ENCODE peak calls at places on chromosomes 11 and 22, in ten cellular contexts. M is PC-3; T is GM23248; H is ELR; K is fibroblast of pulmonary artery; I is activated CD4-positive, CD25-positive, alpha-beta regulatory T cell treated with anti-CD3 and anti-CD28 coated beads, Interleukin-2, amount 50 U/mL, for 16 hours; Q is NCI-H1092 treated with DMSO at 0.1 percent for 48 hours; E is amniotic stem cell; V is T-helper 17 cell; P is K562. B is an unnamed sample.

GRCh38 chr11:93772123-93772522 is 12.0 kb upstream of the MED17 start:
- DNase-seq in K (no peak), P (no peak), I (no peak), M (no peak), T (no peak), Q (no peak), E (no peak), H (no peak), V (no peak), B (no peak)

GRCh38 chr11:96019271-96019670 is 95.4 kb upstream of the MTMR2 start:
- DNase-seq in H (no peak), P (no peak), V (no peak), Q (no peak), E (no peak), K (no peak), I (no peak), M (no peak), T (no peak), B (no peak)

GRCh38 chr11:20162824-20163777 is 2.8 kb upstream of the DBX1 start:
- DNase-seq in P (no peak), E (no peak), T (peak), I (no peak), Q (peak), M (no peak), V (no peak), K (peak), H (peak), B (no peak)

GRCh38 chr22:29456211-29456671 is 17.9 kb downstream of the RFPL1 start:
- DNase-seq in K (peak), P (no peak), T (peak), M (no peak), Q (no peak), V (no peak), I (no peak), E (no peak), H (no peak), B (peak)

GRCh38 chr11:44619931-44620725 is 54.7 kb downstream of the CD82 start:
- DNase-seq in K (no peak), E (no peak), H (no peak), P (no peak), V (peak), I (no peak), T (no peak), M (no peak), Q (no peak), B (no peak)

GRCh38 chr22:25564979-25565677 is 653 bp downstream of the GRK3 start:
- DNase-seq in I (no peak), V (no peak), E (no peak), T (peak), Q (peak), M (no peak), H (peak), P (no peak), K (no peak), B (no peak)

GRCh38 chr22:42425337-42425988 is 6.7 kb downstream of the NFAM1 start:
- DNase-seq in T (no peak), I (no peak), P (no peak), H (no peak), E (no peak), Q (no peak), K (no peak), V (no peak), M (no peak), B (no peak)

GRCh38 chr11:131248588-131248987 is 121.8 kb upstream of the NTM start:
- DNase-seq in H (peak), V (no peak), T (peak), I (no peak), P (no peak), M (peak), E (no peak), Q (no peak), K (no peak), B (no peak)

GRCh38 chr22:29204617-29205183 is 996 bp upstream of the EMID1 start:
- DNase-seq in V (no peak), I (no peak), P (no peak), T (no peak), K (no peak), Q (no peak), H (no peak), M (no peak), E (no peak), B (no peak)